ENCODE peak calls at places on chromosomes 12 and 14, in eight cellular contexts. One of them, this sample, is unnamed.

GRCh38 chr12:645563-646071 is 17.6 kb downstream of the NINJ2 start:
- DNase-seq in OCI-LY7: no peak
- DNase-seq in GM12865: no peak
- DNase-seq in fibroblast of the aortic adventitia: peak
- DNase-seq in HFF-Myc: no peak
- DNase-seq in pancreas: no peak
- DNase-seq in lower leg skin: no peak
- DNase-seq in epithelial cell of esophagus: no peak
- DNase-seq in this sample: peak

GRCh38 chr12:68538722-68539614 is 71.7 kb upstream of the RAP1B start:
- DNase-seq in epithelial cell of esophagus: no peak
- DNase-seq in lower leg skin: no peak
- DNase-seq in fibroblast of the aortic adventitia: peak
- DNase-seq in GM12865: peak
- DNase-seq in pancreas: no peak
- DNase-seq in HFF-Myc: no peak
- DNase-seq in OCI-LY7: no peak
- DNase-seq in this sample: peak

GRCh38 chr14:22168092-22168955 is 420.7 kb downstream of the DAD1 start:
- DNase-seq in epithelial cell of esophagus: no peak
- DNase-seq in OCI-LY7: peak
- DNase-seq in lower leg skin: no peak
- DNase-seq in fibroblast of the aortic adventitia: no peak
- DNase-seq in HFF-Myc: no peak
- DNase-seq in GM12865: no peak
- DNase-seq in pancreas: no peak
- DNase-seq in this sample: peak

GRCh38 chr12:96136720-96137378 is 57.3 kb upstream of the ELK3 start:
- DNase-seq in fibroblast of the aortic adventitia: peak
- DNase-seq in lower leg skin: no peak
- DNase-seq in pancreas: no peak
- DNase-seq in HFF-Myc: no peak
- DNase-seq in OCI-LY7: no peak
- DNase-seq in GM12865: no peak
- DNase-seq in epithelial cell of esophagus: peak
- DNase-seq in this sample: no peak

GRCh38 chr12:114684870-114685273 is 897 bp upstream of the TBX3 start:
- DNase-seq in lower leg skin: no peak
- DNase-seq in GM12865: no peak
- DNase-seq in HFF-Myc: no peak
- DNase-seq in pancreas: no peak
- DNase-seq in OCI-LY7: no peak
- DNase-seq in epithelial cell of esophagus: no peak
- DNase-seq in fibroblast of the aortic adventitia: no peak
- DNase-seq in this sample: no peak

GRCh38 chr12:58757422-58757821 is 162.9 kb downstream of the LRIG3 start:
- DNase-seq in HFF-Myc: peak
- DNase-seq in epithelial cell of esophagus: peak
- DNase-seq in pancreas: no peak
- DNase-seq in lower leg skin: no peak
- DNase-seq in GM12865: no peak
- DNase-seq in fibroblast of the aortic adventitia: peak
- DNase-seq in OCI-LY7: no peak
- DNase-seq in this sample: peak

GRCh38 chr12:65952737-65953209 is 128.5 kb downstream of the HMGA2 start:
- DNase-seq in GM12865: no peak
- DNase-seq in OCI-LY7: no peak
- DNase-seq in lower leg skin: no peak
- DNase-seq in fibroblast of the aortic adventitia: no peak
- DNase-seq in pancreas: no peak
- DNase-seq in HFF-Myc: no peak
- DNase-seq in epithelial cell of esophagus: peak
- DNase-seq in this sample: no peak

GRCh38 chr12:43004908-43005307 is 415.4 kb upstream of the PRICKLE1 start:
- DNase-seq in epithelial cell of esophagus: no peak
- DNase-seq in OCI-LY7: no peak
- DNase-seq in pancreas: no peak
- DNase-seq in fibroblast of the aortic adventitia: no peak
- DNase-seq in lower leg skin: no peak
- DNase-seq in GM12865: no peak
- DNase-seq in HFF-Myc: no peak
- DNase-seq in this sample: no peak

GRCh38 chr14:91284146-91284790 is 39.8 kb upstream of the GPR68 start:
- DNase-seq in lower leg skin: no peak
- DNase-seq in HFF-Myc: peak
- DNase-seq in OCI-LY7: no peak
- DNase-seq in pancreas: no peak
- DNase-seq in fibroblast of the aortic adventitia: peak
- DNase-seq in GM12865: no peak
- DNase-seq in epithelial cell of esophagus: peak
- DNase-seq in this sample: peak

GRCh38 chr12:14621821-14622220 is 54.1 kb upstream of the PLBD1 start:
- DNase-seq in HFF-Myc: no peak
- DNase-seq in OCI-LY7: peak
- DNase-seq in fibroblast of the aortic adventitia: no peak
- DNase-seq in GM12865: peak
- DNase-seq in epithelial cell of esophagus: no peak
- DNase-seq in lower leg skin: no peak
- DNase-seq in pancreas: no peak
- DNase-seq in this sample: no peak

GRCh38 chr12:124824195-124824594 is 39.5 kb downstream of the SCARB1 start:
- DNase-seq in epithelial cell of esophagus: no peak
- DNase-seq in OCI-LY7: no peak
- DNase-seq in HFF-Myc: no peak
- DNase-seq in pancreas: no peak
- DNase-seq in GM12865: no peak
- DNase-seq in lower leg skin: no peak
- DNase-seq in fibroblast of the aortic adventitia: no peak
- DNase-seq in this sample: no peak

GRCh38 chr12:76859621-76860020 is 19.2 kb downstream of the CSRP2 start:
- DNase-seq in HFF-Myc: no peak
- DNase-seq in epithelial cell of esophagus: no peak
- DNase-seq in pancreas: no peak
- DNase-seq in lower leg skin: no peak
- DNase-seq in OCI-LY7: no peak
- DNase-seq in fibroblast of the aortic adventitia: no peak
- DNase-seq in GM12865: no peak
- DNase-seq in this sample: no peak

GRCh38 chr12:52603314-52603713 is 2.1 kb upstream of the KRT72 start:
- DNase-seq in GM12865: no peak
- DNase-seq in epithelial cell of esophagus: peak
- DNase-seq in OCI-LY7: no peak
- DNase-seq in fibroblast of the aortic adventitia: no peak
- DNase-seq in lower leg skin: no peak
- DNase-seq in HFF-Myc: no peak
- DNase-seq in pancreas: no peak
- DNase-seq in this sample: no peak

GRCh38 chr12:13124661-13125505 is 21.4 kb upstream of the GSG1 start:
- DNase-seq in GM12865: no peak
- DNase-seq in pancreas: no peak
- DNase-seq in lower leg skin: no peak
- DNase-seq in HFF-Myc: no peak
- DNase-seq in fibroblast of the aortic adventitia: peak
- DNase-seq in epithelial cell of esophagus: peak
- DNase-seq in OCI-LY7: no peak
- DNase-seq in this sample: peak

GRCh38 chr14:31492759-31493498 is 5.1 kb upstream of the GPR33 start:
- DNase-seq in fibroblast of the aortic adventitia: no peak
- DNase-seq in GM12865: peak
- DNase-seq in epithelial cell of esophagus: peak
- DNase-seq in OCI-LY7: peak
- DNase-seq in lower leg skin: no peak
- DNase-seq in pancreas: no peak
- DNase-seq in HFF-Myc: no peak
- DNase-seq in this sample: no peak

GRCh38 chr14:72898448-72898847 is 4.5 kb upstream of the DPF3 start:
- DNase-seq in GM12865: no peak
- DNase-seq in pancreas: no peak
- DNase-seq in lower leg skin: no peak
- DNase-seq in OCI-LY7: no peak
- DNase-seq in fibroblast of the aortic adventitia: no peak
- DNase-seq in epithelial cell of esophagus: no peak
- DNase-seq in HFF-Myc: no peak
- DNase-seq in this sample: no peak

GRCh38 chr12:22658214-22658613 is 33.2 kb downstream of the ETNK1 start:
- DNase-seq in epithelial cell of esophagus: peak
- DNase-seq in lower leg skin: no peak
- DNase-seq in fibroblast of the aortic adventitia: peak
- DNase-seq in GM12865: peak
- DNase-seq in OCI-LY7: no peak
- DNase-seq in pancreas: no peak
- DNase-seq in HFF-Myc: no peak
- DNase-seq in this sample: peak

GRCh38 chr14:106141242-106142220 is 615.1 kb downstream of the TMEM121 start:
- DNase-seq in epithelial cell of esophagus: no peak
- DNase-seq in HFF-Myc: no peak
- DNase-seq in pancreas: no peak
- DNase-seq in fibroblast of the aortic adventitia: no peak
- DNase-seq in OCI-LY7: no peak
- DNase-seq in GM12865: peak
- DNase-seq in lower leg skin: no peak
- DNase-seq in this sample: no peak
- TF ChIP-seq CTCF in epithelial cell of esophagus: no peak
- TF ChIP-seq CTCF in HFF-Myc: peak
- TF ChIP-seq CTCF in pancreas: no peak
- TF ChIP-seq CTCF in fibroblast of the aortic adventitia: no peak
- TF ChIP-seq CTCF in OCI-LY7: no peak
- TF ChIP-seq CTCF in GM12865: no peak
- TF ChIP-seq CTCF in lower leg skin: no peak
- TF ChIP-seq CTCF in this sample: no peak

GRCh38 chr14:71361874-71362273 is 454.6 kb downstream of the PCNX1 start:
- DNase-seq in fibroblast of the aortic adventitia: no peak
- DNase-seq in HFF-Myc: no peak
- DNase-seq in pancreas: no peak
- DNase-seq in OCI-LY7: no peak
- DNase-seq in GM12865: no peak
- DNase-seq in epithelial cell of esophagus: no peak
- DNase-seq in lower leg skin: no peak
- DNase-seq in this sample: no peak

GRCh38 chr14:71362282-71362681 is 455.0 kb downstream of the PCNX1 start:
- DNase-seq in OCI-LY7: no peak
- DNase-seq in GM12865: no peak
- DNase-seq in fibroblast of the aortic adventitia: no peak
- DNase-seq in pancreas: no peak
- DNase-seq in HFF-Myc: no peak
- DNase-seq in lower leg skin: no peak
- DNase-seq in epithelial cell of esophagus: no peak
- DNase-seq in this sample: no peak

GRCh38 chr14:71361335-71361734 is 454.1 kb downstream of the PCNX1 start:
- DNase-seq in fibroblast of the aortic adventitia: peak
- DNase-seq in lower leg skin: no peak
- DNase-seq in epithelial cell of esophagus: peak
- DNase-seq in OCI-LY7: no peak
- DNase-seq in pancreas: no peak
- DNase-seq in GM12865: no peak
- DNase-seq in HFF-Myc: no peak
- DNase-seq in this sample: peak

GRCh38 chr14:71363961-71364360 is 456.7 kb downstream of the PCNX1 start:
- DNase-seq in epithelial cell of esophagus: no peak
- DNase-seq in GM12865: no peak
- DNase-seq in HFF-Myc: no peak
- DNase-seq in OCI-LY7: no peak
- DNase-seq in pancreas: no peak
- DNase-seq in lower leg skin: no peak
- DNase-seq in fibroblast of the aortic adventitia: peak
- DNase-seq in this sample: peak

GRCh38 chr14:71362920-71363584 is 455.8 kb downstream of the PCNX1 start:
- DNase-seq in HFF-Myc: no peak
- DNase-seq in GM12865: peak
- DNase-seq in pancreas: no peak
- DNase-seq in OCI-LY7: no peak
- DNase-seq in lower leg skin: no peak
- DNase-seq in fibroblast of the aortic adventitia: peak
- DNase-seq in epithelial cell of esophagus: no peak
- DNase-seq in this sample: peak
- H3K4me3 ChIP-seq in HFF-Myc: no peak
- H3K4me3 ChIP-seq in GM12865: no peak
- H3K4me3 ChIP-seq in pancreas: no peak
- H3K4me3 ChIP-seq in OCI-LY7: no peak
- H3K4me3 ChIP-seq in lower leg skin: no peak
- H3K4me3 ChIP-seq in fibroblast of the aortic adventitia: no peak
- H3K4me3 ChIP-seq in epithelial cell of esophagus: no peak
- H3K4me3 ChIP-seq in this sample: no peak

GRCh38 chr12:9943244-9943643 is 11.1 kb upstream of the CLEC2A start:
- DNase-seq in fibroblast of the aortic adventitia: no peak
- DNase-seq in HFF-Myc: no peak
- DNase-seq in OCI-LY7: no peak
- DNase-seq in lower leg skin: no peak
- DNase-seq in GM12865: no peak
- DNase-seq in epithelial cell of esophagus: peak
- DNase-seq in pancreas: no peak
- DNase-seq in this sample: no peak

GRCh38 chr12:9941838-9942237 is 9.7 kb upstream of the CLEC2A start:
- DNase-seq in pancreas: no peak
- DNase-seq in fibroblast of the aortic adventitia: no peak
- DNase-seq in epithelial cell of esophagus: no peak
- DNase-seq in lower leg skin: no peak
- DNase-seq in HFF-Myc: no peak
- DNase-seq in GM12865: no peak
- DNase-seq in OCI-LY7: no peak
- DNase-seq in this sample: no peak

GRCh38 chr12:9944404-9944803 is 12.2 kb upstream of the CLEC2A start:
- DNase-seq in fibroblast of the aortic adventitia: no peak
- DNase-seq in OCI-LY7: no peak
- DNase-seq in lower leg skin: no peak
- DNase-seq in pancreas: no peak
- DNase-seq in GM12865: no peak
- DNase-seq in epithelial cell of esophagus: no peak
- DNase-seq in HFF-Myc: no peak
- DNase-seq in this sample: no peak

GRCh38 chr12:9936597-9936996 is 4.4 kb upstream of the CLEC2A start:
- DNase-seq in epithelial cell of esophagus: no peak
- DNase-seq in GM12865: no peak
- DNase-seq in HFF-Myc: no peak
- DNase-seq in lower leg skin: no peak
- DNase-seq in fibroblast of the aortic adventitia: no peak
- DNase-seq in pancreas: no peak
- DNase-seq in OCI-LY7: no peak
- DNase-seq in this sample: no peak

DNA sequence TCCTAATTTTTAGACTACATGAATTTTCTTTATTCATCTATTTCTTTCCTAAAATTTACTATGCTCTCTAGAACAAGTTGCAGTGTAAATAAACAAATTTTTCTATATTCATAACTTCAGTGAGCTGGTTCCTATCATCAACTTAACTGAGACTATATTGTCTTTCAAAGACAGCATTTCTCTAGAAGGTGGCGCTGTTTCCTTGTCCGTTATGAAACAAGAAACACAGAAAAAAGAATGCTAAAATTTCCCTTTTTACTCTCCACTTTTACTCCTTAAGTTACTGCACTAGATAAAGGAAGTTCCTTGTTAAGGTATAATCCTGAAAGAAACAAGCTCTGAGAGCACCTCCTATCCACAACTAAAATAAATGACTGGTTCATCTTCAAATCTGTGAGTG is 8.2 kb upstream of the CLEC2A start:
- DNase-seq in lower leg skin: no peak
- DNase-seq in OCI-LY7: peak
- DNase-seq in HFF-Myc: no peak
- DNase-seq in fibroblast of the aortic adventitia: peak
- DNase-seq in epithelial cell of esophagus: peak
- DNase-seq in GM12865: peak
- DNase-seq in pancreas: no peak
- DNase-seq in this sample: peak
- TF ChIP-seq CTCF in lower leg skin: no peak
- TF ChIP-seq CTCF in OCI-LY7: peak
- TF ChIP-seq CTCF in HFF-Myc: peak
- TF ChIP-seq CTCF in fibroblast of the aortic adventitia: peak
- TF ChIP-seq CTCF in epithelial cell of esophagus: peak
- TF ChIP-seq CTCF in GM12865: peak
- TF ChIP-seq CTCF in pancreas: no peak
- TF ChIP-seq CTCF in this sample: peak

GRCh38 chr14:20970647-20970982 is 15.3 kb downstream of the RNASE2 start:
- DNase-seq in epithelial cell of esophagus: no peak
- DNase-seq in fibroblast of the aortic adventitia: no peak
- DNase-seq in pancreas: no peak
- DNase-seq in lower leg skin: no peak
- DNase-seq in HFF-Myc: no peak
- DNase-seq in OCI-LY7: no peak
- DNase-seq in GM12865: no peak
- DNase-seq in this sample: no peak
- H3K4me3 ChIP-seq in epithelial cell of esophagus: peak
- H3K4me3 ChIP-seq in fibroblast of the aortic adventitia: peak
- H3K4me3 ChIP-seq in pancreas: peak
- H3K4me3 ChIP-seq in lower leg skin: peak
- H3K4me3 ChIP-seq in HFF-Myc: peak
- H3K4me3 ChIP-seq in OCI-LY7: peak
- H3K4me3 ChIP-seq in GM12865: no peak
- H3K4me3 ChIP-seq in this sample: peak